ENCODE peak calls at places on chromosomes 11 and 22, in nine cellular contexts. H is right lobe of liver, K is tibial nerve, C is stomach, V is heart left ventricle, P is adrenal gland, E is transverse colon, O is body of pancreas, S is A549. M is an unnamed sample. For H3K4me1, the result is how much of the 10 kb centered on the place peaks cover.

GRCh38 chr11:83403990-83404389 is 117.8 kb upstream of the CCDC90B start:
- DNase-seq in E (no peak), K (no peak), C (no peak), O (no peak), H (no peak), S (no peak), P (no peak), V (no peak), M (no peak)

GRCh38 chr11:10305964-10306918 is 1.4 kb downstream of the ADM start:
- DNase-seq in K (no peak), V (peak), S (peak), E (peak), C (peak), O (no peak), P (no peak), H (peak), M (no peak)

GRCh38 chr11:96167233-96167632 is 175.8 kb downstream of the MAML2 start:
- DNase-seq in C (no peak), O (no peak), K (no peak), E (no peak), P (no peak), S (no peak), H (no peak), V (no peak), M (no peak)

GRCh38 chr22:49793296-49793695 is 34.4 kb downstream of the BRD1 start:
- DNase-seq in V (peak), P (no peak), C (no peak), O (no peak), K (no peak), E (no peak), S (no peak), H (no peak), M (no peak)

GRCh38 chr11:111531156-111531555 is 9.4 kb upstream of the LAYN start:
- DNase-seq in S (no peak), E (no peak), H (no peak), K (no peak), P (no peak), O (no peak), V (no peak), C (no peak), M (no peak)

GRCh38 chr11:107713009-107713408 is 1.2 kb upstream of the SLN start:
- DNase-seq in E (no peak), C (no peak), V (no peak), S (no peak), P (no peak), O (no peak), K (no peak), H (no peak), M (no peak)

GRCh38 chr22:23675502-23676415 is 15.1 kb upstream of the RGL4 start:
- DNase-seq in O (peak), K (no peak), P (peak), H (peak), S (no peak), V (no peak), E (peak), C (peak), M (no peak)

GRCh38 chr11:62823677-62824076 is 8.2 kb downstream of the STX5 start:
- DNase-seq in K (no peak), C (no peak), S (no peak), V (no peak), P (no peak), O (no peak), H (no peak), E (no peak), M (no peak)

GRCh38 chr22:38262051-38262795 is 10.6 kb downstream of the TMEM184B start:
- DNase-seq in S (no peak), E (peak), C (peak), V (peak), K (no peak), H (peak), P (peak), O (peak), M (no peak)

GRCh38 chr11:47410404-47411264 is 2.2 kb downstream of the SLC39A13 start:
- DNase-seq in P (no peak), S (no peak), V (no peak), E (no peak), H (no peak), K (no peak), O (no peak), C (no peak), M (no peak)

GRCh38 chr11:6617315-6617781 is 1.9 kb downstream of the TPP1 start:
- DNase-seq in E (no peak), C (no peak), P (peak), K (no peak), S (no peak), O (no peak), H (no peak), V (no peak), M (no peak)

GRCh38 chr11:46003647-46004046 is 81.2 kb downstream of the LARGE2 start:
- DNase-seq in S (no peak), H (no peak), O (no peak), K (no peak), P (no peak), V (no peak), C (no peak), E (no peak), M (no peak)

GRCh38 chr22:20039683-20040325 is 18.9 kb downstream of the TANGO2 start:
- DNase-seq in V (no peak), H (no peak), S (no peak), P (no peak), C (no peak), O (no peak), E (no peak), K (no peak), M (no peak)

GRCh38 chr11:35065566-35065965 is 73.4 kb upstream of the CD44 start:
- DNase-seq in E (no peak), H (no peak), P (no peak), K (no peak), C (no peak), S (no peak), O (no peak), V (no peak), M (no peak)

GRCh38 chr22:43994416-43994815 is 29.7 kb upstream of the PARVB start:
- DNase-seq in K (no peak), H (no peak), C (no peak), P (no peak), O (no peak), V (no peak), S (no peak), E (no peak), M (no peak)

GRCh38 chr22:20315337-20316216 is 4.3 kb downstream of the DGCR6L start:
- DNase-seq in K (no peak), S (no peak), V (no peak), C (peak), H (no peak), P (peak), O (no peak), E (peak), M (no peak)

GRCh38 chr22:40183029-40183581 is 5.4 kb downstream of the TNRC6B start:
- DNase-seq in V (no peak), S (no peak), C (no peak), K (no peak), O (peak), H (no peak), E (peak), P (no peak), M (no peak)

GRCh38 chr22:17786435-17787158 is 12.3 kb upstream of the BID start:
- DNase-seq in V (peak), E (peak), O (peak), H (peak), C (peak), K (peak), P (peak), S (no peak), M (no peak)

GRCh38 chr11:120601566-120601965 is 90.0 kb downstream of the GRIK4 start:
- DNase-seq in V (no peak), P (no peak), E (no peak), O (no peak), H (no peak), K (no peak), S (no peak), C (no peak), M (no peak)

GRCh38 chr22:37397246-37397645 is 30.0 kb downstream of the ELFN2 start:
- DNase-seq in C (no peak), K (no peak), O (no peak), S (no peak), H (no peak), P (no peak), V (no peak), E (no peak), M (no peak)

GRCh38 chr11:624705-625635 is at the start of gene CDHR5:
- DNase-seq in S (no peak), E (peak), C (no peak), O (no peak), H (peak), V (no peak), P (no peak), K (no peak), M (no peak)

GRCh38 chr11:73480677-73481076 is 104.5 kb downstream of the RELT start:
- DNase-seq in K (no peak), C (no peak), O (no peak), H (no peak), S (no peak), E (no peak), P (no peak), V (no peak), M (no peak)

GRCh38 chr11:14310696-14311095 is 48.3 kb downstream of the RRAS2 start:
- DNase-seq in C (no peak), E (no peak), O (no peak), H (no peak), S (no peak), K (no peak), P (no peak), V (no peak), M (no peak)
- TF ChIP-seq POLR2A in C (no peak), E (no peak), O (no peak), H (no peak), S (no peak), K (no peak), P (no peak), V (no peak), M (no peak)

DNA sequence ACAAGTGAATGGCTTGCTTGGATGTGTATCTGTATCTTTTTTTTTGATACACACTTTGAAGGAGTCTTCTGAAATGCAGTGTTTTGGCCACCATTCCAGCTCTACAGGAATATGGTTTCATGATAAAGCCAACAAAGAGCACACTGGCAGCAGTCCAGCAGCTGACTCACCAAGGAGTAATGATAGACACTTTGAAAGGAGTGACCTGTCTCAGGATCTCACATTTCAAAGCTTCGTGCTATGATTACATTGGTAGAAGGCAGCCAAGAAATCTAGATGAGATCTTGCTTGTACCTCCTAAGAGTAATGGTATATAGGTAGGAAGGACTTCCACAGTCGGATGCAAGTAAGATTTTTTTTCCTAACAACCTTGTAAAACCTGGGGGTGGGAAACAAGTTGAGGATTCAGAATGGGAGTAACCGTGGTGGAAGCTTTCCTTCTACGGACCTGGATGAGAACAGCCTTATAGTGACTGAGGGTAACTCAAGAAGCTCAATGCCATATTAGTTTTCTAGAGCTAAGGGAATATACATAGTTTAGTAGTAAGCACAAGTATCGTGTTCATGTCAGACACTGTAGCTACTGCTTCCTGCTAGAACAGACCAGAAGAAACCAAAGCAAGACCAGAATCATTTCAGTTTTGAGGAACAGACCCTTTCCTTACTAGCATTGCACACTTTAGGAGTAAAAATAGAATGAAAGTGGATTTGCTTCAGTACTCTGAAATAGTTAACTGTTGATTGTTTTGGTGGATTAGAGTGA is 25.0 kb downstream of the MTMR3 start:
- DNase-seq in V (peak), C (peak), K (peak), S (peak), O (peak), E (peak), P (peak), H (peak), M (no peak)
- H3K4me1 ChIP-seq in V (under half), C (under half), K (under half), S (half or more), O (under half), E (half or more), P (under half), H (under half), M (under half)

DNA sequence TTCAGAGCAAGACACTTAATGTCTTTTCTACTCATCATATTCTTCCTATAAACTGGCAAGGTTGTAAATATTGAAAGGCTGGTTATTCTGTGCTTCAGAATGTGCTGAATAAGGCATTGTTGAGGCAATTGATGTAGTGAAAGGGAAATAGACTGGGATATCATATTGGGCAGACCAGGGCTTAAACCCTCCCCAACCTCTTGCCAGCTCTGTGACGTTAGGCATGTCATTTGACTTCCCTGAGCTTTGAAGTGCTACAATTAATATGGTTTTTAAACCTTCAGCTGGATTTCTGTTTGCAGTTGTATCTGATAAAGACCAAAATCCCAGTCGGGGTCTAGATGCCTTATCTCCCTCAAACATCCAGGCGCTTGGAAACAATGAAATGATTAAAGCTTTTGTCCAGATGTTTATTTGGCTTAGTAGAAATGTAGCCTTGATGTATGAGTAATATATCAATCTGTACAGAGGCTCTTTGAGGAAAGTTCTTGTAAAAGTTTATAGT is 208.1 kb downstream of the DBX1 start:
- DNase-seq in E (no peak), P (no peak), V (no peak), H (no peak), S (no peak), C (no peak), K (no peak), O (no peak), M (no peak)
- TF ChIP-seq POLR2A in E (no peak), P (no peak), V (no peak), H (no peak), S (no peak), C (no peak), K (no peak), O (no peak), M (no peak)

GRCh38 chr11:129947474-129947873 is 52.1 kb upstream of the NFRKB start:
- DNase-seq in C (no peak), V (no peak), K (no peak), H (no peak), P (no peak), S (no peak), O (no peak), E (no peak), M (no peak)
- H3K4me1 ChIP-seq in C (under half), V (under half), K (under half), H (under half), P (under half), S (under half), O (under half), E (under half), M (under half)

GRCh38 chr11:2699531-2700414 is at the start of gene KCNQ1OT1:
- DNase-seq in E (peak), P (peak), V (peak), C (peak), S (peak), O (peak), K (peak), H (peak), M (peak)

GRCh38 chr11:2701898-2702434 is 2.2 kb upstream of the KCNQ1OT1 start:
- DNase-seq in O (no peak), C (no peak), S (no peak), P (no peak), E (no peak), H (peak), K (no peak), V (no peak), M (no peak)

GRCh38 chr11:2701230-2701629 is 1.4 kb upstream of the KCNQ1OT1 start:
- DNase-seq in C (no peak), K (no peak), H (peak), P (no peak), S (no peak), V (no peak), O (no peak), E (no peak), M (no peak)

GRCh38 chr11:2699185-2699530 is 636 bp downstream of the KCNQ1OT1 start:
- DNase-seq in H (peak), E (peak), P (peak), O (peak), S (peak), C (no peak), V (no peak), K (peak), M (no peak)

GRCh38 chr11:2700415-2701211 is 819 bp upstream of the KCNQ1OT1 start:
- DNase-seq in V (peak), K (peak), E (peak), S (peak), H (peak), C (peak), O (peak), P (peak), M (no peak)
- TF ChIP-seq POLR2A in V (no peak), K (peak), E (peak), S (no peak), H (no peak), C (no peak), O (no peak), P (no peak), M (no peak)

GRCh38 chr11:69640260-69640994 is 529 bp upstream of the CCND1 start:
- DNase-seq in O (peak), E (peak), C (peak), P (peak), V (peak), S (no peak), H (peak), K (no peak), M (no peak)
- H3K4me1 ChIP-seq in O (half or more), E (half or more), C (half or more), P (under half), V (half or more), S (under half), H (under half), K (half or more), M (under half)

M was measured in esophagus squamous epithelium.